ENCODE peak calls at places on chromosomes 11 and 22, in four cellular contexts. One of them, this sample, is unnamed.

GRCh38 chr11:18704698-18705097 is 6.1 kb downstream of the TMEM86A start:
- DNase-seq in choroid plexus epithelial cell: peak
- DNase-seq in NCI-H524: peak
- DNase-seq in AG04450: no peak
- DNase-seq in this sample: no peak

GRCh38 chr11:31160504-31161422 is 208.8 kb downstream of the DCDC1 start:
- DNase-seq in choroid plexus epithelial cell: peak
- DNase-seq in NCI-H524: no peak
- DNase-seq in AG04450: no peak
- DNase-seq in this sample: no peak

GRCh38 chr11:65459552-65459951 is 37.0 kb downstream of the NEAT1 start:
- DNase-seq in choroid plexus epithelial cell: no peak
- DNase-seq in NCI-H524: no peak
- DNase-seq in AG04450: no peak
- DNase-seq in this sample: no peak

GRCh38 chr22:46791201-46791731 is 28.8 kb downstream of the TBC1D22A start:
- DNase-seq in choroid plexus epithelial cell: peak
- DNase-seq in NCI-H524: no peak
- DNase-seq in AG04450: no peak
- DNase-seq in this sample: no peak

GRCh38 chr11:128692750-128693578 is 908 bp upstream of the FLI1 start:
- DNase-seq in choroid plexus epithelial cell: peak
- DNase-seq in NCI-H524: no peak
- DNase-seq in AG04450: no peak
- DNase-seq in this sample: no peak

GRCh38 chr22:20211997-20212753 is 55.9 kb downstream of the RTN4R start:
- DNase-seq in choroid plexus epithelial cell: peak
- DNase-seq in NCI-H524: peak
- DNase-seq in AG04450: no peak
- DNase-seq in this sample: no peak

GRCh38 chr22:30490399-30490798 is 15.1 kb downstream of the SEC14L4 start:
- DNase-seq in choroid plexus epithelial cell: peak
- DNase-seq in NCI-H524: no peak
- DNase-seq in AG04450: no peak
- DNase-seq in this sample: no peak

GRCh38 chr11:134142536-134142935 is 73.7 kb downstream of the JAM3 start:
- DNase-seq in choroid plexus epithelial cell: peak
- DNase-seq in NCI-H524: no peak
- DNase-seq in AG04450: no peak
- DNase-seq in this sample: no peak

GRCh38 chr11:113796663-113797259 is 17.2 kb downstream of the CLDN25 start:
- DNase-seq in choroid plexus epithelial cell: peak
- DNase-seq in NCI-H524: no peak
- DNase-seq in AG04450: no peak
- DNase-seq in this sample: no peak

GRCh38 chr11:116960916-116961315 is 123.5 kb upstream of the APOA1 start:
- DNase-seq in choroid plexus epithelial cell: peak
- DNase-seq in NCI-H524: no peak
- DNase-seq in AG04450: no peak
- DNase-seq in this sample: peak

GRCh38 chr11:2304156-2305139 is 2.6 kb downstream of the TSPAN32 start:
- DNase-seq in choroid plexus epithelial cell: no peak
- DNase-seq in NCI-H524: no peak
- DNase-seq in AG04450: no peak
- DNase-seq in this sample: no peak

GRCh38 chr22:28773461-28773867 is 969 bp downstream of the CCDC117 start:
- DNase-seq in choroid plexus epithelial cell: peak
- DNase-seq in NCI-H524: no peak
- DNase-seq in AG04450: no peak
- DNase-seq in this sample: no peak

GRCh38 chr11:34583818-34584217 is 37.1 kb upstream of the EHF start:
- DNase-seq in choroid plexus epithelial cell: no peak
- DNase-seq in NCI-H524: no peak
- DNase-seq in AG04450: no peak
- DNase-seq in this sample: no peak

GRCh38 chr11:30196400-30197206 is 34.2 kb upstream of the FSHB start:
- DNase-seq in choroid plexus epithelial cell: peak
- DNase-seq in NCI-H524: no peak
- DNase-seq in AG04450: no peak
- DNase-seq in this sample: no peak

GRCh38 chr11:5282652-5283051 is 12.9 kb upstream of the HBE1 start:
- DNase-seq in choroid plexus epithelial cell: no peak
- DNase-seq in NCI-H524: no peak
- DNase-seq in AG04450: no peak
- DNase-seq in this sample: no peak

GRCh38 chr11:111736191-111736590 is 30.0 kb downstream of the PPP2R1B start:
- DNase-seq in choroid plexus epithelial cell: peak
- DNase-seq in NCI-H524: no peak
- DNase-seq in AG04450: peak
- DNase-seq in this sample: no peak

GRCh38 chr11:72585762-72586590 is 88.2 kb downstream of the PDE2A start:
- DNase-seq in choroid plexus epithelial cell: peak
- DNase-seq in NCI-H524: no peak
- DNase-seq in AG04450: peak
- DNase-seq in this sample: peak

GRCh38 chr11:65911682-65912568 is 6.9 kb downstream of the C11orf68 start:
- DNase-seq in choroid plexus epithelial cell: peak
- DNase-seq in NCI-H524: peak
- DNase-seq in AG04450: no peak
- DNase-seq in this sample: no peak

GRCh38 chr11:67405196-67405567 is 1.3 kb downstream of the TBC1D10C start:
- DNase-seq in choroid plexus epithelial cell: no peak
- DNase-seq in NCI-H524: no peak
- DNase-seq in AG04450: no peak
- DNase-seq in this sample: no peak

GRCh38 chr11:79212711-79213110 is 228.1 kb downstream of the TENM4 start:
- DNase-seq in choroid plexus epithelial cell: no peak
- DNase-seq in NCI-H524: no peak
- DNase-seq in AG04450: no peak
- DNase-seq in this sample: no peak

GRCh38 chr11:65485820-65486219 is 13.0 kb upstream of the MALAT1 start:
- DNase-seq in choroid plexus epithelial cell: no peak
- DNase-seq in NCI-H524: no peak
- DNase-seq in AG04450: no peak
- DNase-seq in this sample: no peak

GRCh38 chr11:17927041-17927440 is 85.8 kb downstream of the SERGEF start:
- DNase-seq in choroid plexus epithelial cell: no peak
- DNase-seq in NCI-H524: peak
- DNase-seq in AG04450: no peak
- DNase-seq in this sample: no peak

GRCh38 chr11:33910261-33910959 is 18.5 kb upstream of the LMO2 start:
- DNase-seq in choroid plexus epithelial cell: no peak
- DNase-seq in NCI-H524: no peak
- DNase-seq in AG04450: no peak
- DNase-seq in this sample: no peak

GRCh38 chr22:23404689-23405365 is 175.3 kb downstream of the IGLL1 start:
- DNase-seq in choroid plexus epithelial cell: peak
- DNase-seq in NCI-H524: no peak
- DNase-seq in AG04450: peak
- DNase-seq in this sample: no peak

GRCh38 chr22:42714768-42715430 is 5.8 kb downstream of the A4GALT start:
- DNase-seq in choroid plexus epithelial cell: no peak
- DNase-seq in NCI-H524: no peak
- DNase-seq in AG04450: no peak
- DNase-seq in this sample: no peak

GRCh38 chr22:28440517-28441366 is 238.9 kb downstream of the TTC28 start:
- DNase-seq in choroid plexus epithelial cell: peak
- DNase-seq in NCI-H524: no peak
- DNase-seq in AG04450: no peak
- DNase-seq in this sample: peak

GRCh38 chr11:61816736-61817455 is at the start of gene FADS1:
- DNase-seq in choroid plexus epithelial cell: peak
- DNase-seq in NCI-H524: peak
- DNase-seq in AG04450: peak
- DNase-seq in this sample: peak

GRCh38 chr11:76617553-76618265 is 52.8 kb downstream of the LRRC32 start:
- DNase-seq in choroid plexus epithelial cell: peak
- DNase-seq in NCI-H524: no peak
- DNase-seq in AG04450: no peak
- DNase-seq in this sample: no peak

GRCh38 chr22:32059426-32059825 is 16.4 kb downstream of the SLC5A1 start:
- DNase-seq in choroid plexus epithelial cell: no peak
- DNase-seq in NCI-H524: no peak
- DNase-seq in AG04450: no peak
- DNase-seq in this sample: no peak

GRCh38 chr11:111835665-111836064 is 35.7 kb downstream of the ALG9 start:
- DNase-seq in choroid plexus epithelial cell: no peak
- DNase-seq in NCI-H524: no peak
- DNase-seq in AG04450: no peak
- DNase-seq in this sample: no peak

GRCh38 chr11:62922653-62923371 is 1.6 kb upstream of the CHRM1 start:
- DNase-seq in choroid plexus epithelial cell: no peak
- DNase-seq in NCI-H524: no peak
- DNase-seq in AG04450: no peak
- DNase-seq in this sample: no peak

GRCh38 chr22:47205562-47205961 is 443.1 kb downstream of the TBC1D22A start:
- DNase-seq in choroid plexus epithelial cell: no peak
- DNase-seq in NCI-H524: no peak
- DNase-seq in AG04450: no peak
- DNase-seq in this sample: no peak

GRCh38 chr11:85316967-85317366 is 310.2 kb downstream of the DLG2 start:
- DNase-seq in choroid plexus epithelial cell: no peak
- DNase-seq in NCI-H524: no peak
- DNase-seq in AG04450: no peak
- DNase-seq in this sample: no peak

GRCh38 chr22:44625421-44625760 is 76.6 kb upstream of the PRR5 start:
- DNase-seq in choroid plexus epithelial cell: no peak
- DNase-seq in NCI-H524: no peak
- DNase-seq in AG04450: no peak
- DNase-seq in this sample: no peak

GRCh38 chr22:43151251-43152000 is at the start of gene TSPO:
- DNase-seq in choroid plexus epithelial cell: no peak
- DNase-seq in NCI-H524: no peak
- DNase-seq in AG04450: no peak
- DNase-seq in this sample: no peak

GRCh38 chr11:23205156-23205871 is 345.0 kb upstream of the CCDC179 start:
- DNase-seq in choroid plexus epithelial cell: peak
- DNase-seq in NCI-H524: no peak
- DNase-seq in AG04450: no peak
- DNase-seq in this sample: peak

GRCh38 chr22:41862530-41863266 is 29.8 kb downstream of the SREBF2 start:
- DNase-seq in choroid plexus epithelial cell: no peak
- DNase-seq in NCI-H524: peak
- DNase-seq in AG04450: no peak
- DNase-seq in this sample: no peak